ENCODE peak calls at places on chromosomes 12 and 14, in eight cellular contexts. One of them, this sample, is unnamed.

GRCh38 chr12:16531623-16532022 is 74.3 kb downstream of the LMO3 start:
- DNase-seq in IMR-90: no peak
- DNase-seq in uterus: no peak
- DNase-seq in upper lobe of left lung: no peak
- DNase-seq in stomach: peak; percentile 36
- DNase-seq in tibial nerve: no peak
- DNase-seq in esophagus muscularis mucosa: no peak
- DNase-seq in GM12878: no peak
- DNase-seq in this sample: no peak

GRCh38 chr12:109764123-109764522 is 50.5 kb downstream of the FAM222A start:
- DNase-seq in IMR-90: no peak
- DNase-seq in uterus: no peak
- DNase-seq in upper lobe of left lung: peak; percentile 6
- DNase-seq in stomach: peak; percentile 19
- DNase-seq in tibial nerve: no peak
- DNase-seq in esophagus muscularis mucosa: no peak
- DNase-seq in GM12878: no peak
- DNase-seq in this sample: no peak

GRCh38 chr12:127926004-127926403 is 341.0 kb upstream of the TMEM132C start:
- DNase-seq in IMR-90: no peak
- DNase-seq in uterus: peak; percentile 25
- DNase-seq in upper lobe of left lung: no peak
- DNase-seq in stomach: no peak
- DNase-seq in tibial nerve: no peak
- DNase-seq in esophagus muscularis mucosa: peak; percentile 79
- DNase-seq in GM12878: no peak
- DNase-seq in this sample: no peak

GRCh38 chr12:53751336-53752191 is at the start of gene CISTR:
- DNase-seq in IMR-90: no peak
- DNase-seq in uterus: peak; percentile 39
- DNase-seq in upper lobe of left lung: peak; percentile 51
- DNase-seq in stomach: no peak
- DNase-seq in tibial nerve: no peak
- DNase-seq in esophagus muscularis mucosa: no peak
- DNase-seq in GM12878: no peak
- DNase-seq in this sample: no peak

GRCh38 chr12:105672576-105672975 is 342.1 kb downstream of the C12orf75 start:
- DNase-seq in IMR-90: no peak
- DNase-seq in uterus: peak; percentile 50
- DNase-seq in upper lobe of left lung: peak; percentile 48
- DNase-seq in stomach: peak; percentile 42
- DNase-seq in tibial nerve: peak; percentile 28
- DNase-seq in esophagus muscularis mucosa: no peak
- DNase-seq in GM12878: no peak
- DNase-seq in this sample: no peak

GRCh38 chr12:47721431-47721973 is 3.8 kb downstream of the ENDOU start:
- DNase-seq in IMR-90: no peak
- DNase-seq in uterus: no peak
- DNase-seq in upper lobe of left lung: peak; percentile 16
- DNase-seq in stomach: no peak
- DNase-seq in tibial nerve: no peak
- DNase-seq in esophagus muscularis mucosa: no peak
- DNase-seq in GM12878: no peak
- DNase-seq in this sample: no peak

GRCh38 chr12:85369365-85370154 is 89.5 kb downstream of the ALX1 start:
- DNase-seq in IMR-90: no peak
- DNase-seq in uterus: no peak
- DNase-seq in upper lobe of left lung: no peak
- DNase-seq in stomach: no peak
- DNase-seq in tibial nerve: no peak
- DNase-seq in esophagus muscularis mucosa: no peak
- DNase-seq in GM12878: no peak
- DNase-seq in this sample: no peak

GRCh38 chr12:32488132-32488531 is 88.8 kb downstream of the FGD4 start:
- DNase-seq in IMR-90: no peak
- DNase-seq in uterus: no peak
- DNase-seq in upper lobe of left lung: no peak
- DNase-seq in stomach: no peak
- DNase-seq in tibial nerve: no peak
- DNase-seq in esophagus muscularis mucosa: no peak
- DNase-seq in GM12878: no peak
- DNase-seq in this sample: no peak

GRCh38 chr14:102235275-102235897 is 69.6 kb downstream of the MOK start:
- DNase-seq in IMR-90: peak; percentile 89
- DNase-seq in uterus: peak; percentile 87
- DNase-seq in upper lobe of left lung: peak; percentile 79
- DNase-seq in stomach: peak; percentile 93
- DNase-seq in tibial nerve: peak; percentile 82
- DNase-seq in esophagus muscularis mucosa: no peak
- DNase-seq in GM12878: no peak
- DNase-seq in this sample: peak; percentile 91

GRCh38 chr12:24913953-24914352 is 34.9 kb downstream of the BCAT1 start:
- DNase-seq in IMR-90: no peak
- DNase-seq in uterus: no peak
- DNase-seq in upper lobe of left lung: no peak
- DNase-seq in stomach: no peak
- DNase-seq in tibial nerve: no peak
- DNase-seq in esophagus muscularis mucosa: peak; percentile 21
- DNase-seq in GM12878: no peak
- DNase-seq in this sample: no peak

GRCh38 chr14:105600939-105601359 is 74.6 kb downstream of the TMEM121 start:
- DNase-seq in IMR-90: no peak
- DNase-seq in uterus: no peak
- DNase-seq in upper lobe of left lung: no peak
- DNase-seq in stomach: no peak
- DNase-seq in tibial nerve: no peak
- DNase-seq in esophagus muscularis mucosa: no peak
- DNase-seq in GM12878: no peak
- DNase-seq in this sample: no peak

GRCh38 chr14:76924363-76925151 is 98.3 kb downstream of the LRRC74A start:
- DNase-seq in IMR-90: no peak
- DNase-seq in uterus: no peak
- DNase-seq in upper lobe of left lung: no peak
- DNase-seq in stomach: no peak
- DNase-seq in tibial nerve: no peak
- DNase-seq in esophagus muscularis mucosa: no peak
- DNase-seq in GM12878: no peak
- DNase-seq in this sample: no peak

GRCh38 chr14:103561381-103562134 is 899 bp downstream of the BAG5 start:
- DNase-seq in IMR-90: peak; percentile 49
- DNase-seq in uterus: peak; percentile 49
- DNase-seq in upper lobe of left lung: no peak
- DNase-seq in stomach: no peak
- DNase-seq in tibial nerve: no peak
- DNase-seq in esophagus muscularis mucosa: no peak
- DNase-seq in GM12878: no peak
- DNase-seq in this sample: peak; percentile 67

GRCh38 chr12:90280564-90281058 is 572.0 kb upstream of the ATP2B1 start:
- DNase-seq in IMR-90: no peak
- DNase-seq in uterus: no peak
- DNase-seq in upper lobe of left lung: no peak
- DNase-seq in stomach: no peak
- DNase-seq in tibial nerve: no peak
- DNase-seq in esophagus muscularis mucosa: no peak
- DNase-seq in GM12878: peak; percentile 52
- DNase-seq in this sample: no peak

GRCh38 chr12:6998708-6999451 is 19.4 kb downstream of the LPCAT3 start:
- DNase-seq in IMR-90: no peak
- DNase-seq in uterus: no peak
- DNase-seq in upper lobe of left lung: no peak
- DNase-seq in stomach: no peak
- DNase-seq in tibial nerve: no peak
- DNase-seq in esophagus muscularis mucosa: no peak
- DNase-seq in GM12878: no peak
- DNase-seq in this sample: no peak

GRCh38 chr12:108526482-108527234 is 11.6 kb downstream of the FICD start:
- DNase-seq in IMR-90: peak; percentile 37
- DNase-seq in uterus: no peak
- DNase-seq in upper lobe of left lung: no peak
- DNase-seq in stomach: no peak
- DNase-seq in tibial nerve: no peak
- DNase-seq in esophagus muscularis mucosa: no peak
- DNase-seq in GM12878: no peak
- DNase-seq in this sample: no peak

GRCh38 chr12:55847603-55848329 is 5.0 kb upstream of the MMP19 start:
- DNase-seq in IMR-90: peak; percentile 100
- DNase-seq in uterus: peak; percentile 95
- DNase-seq in upper lobe of left lung: peak; percentile 86
- DNase-seq in stomach: peak; percentile 66
- DNase-seq in tibial nerve: peak; percentile 87
- DNase-seq in esophagus muscularis mucosa: peak; percentile 98
- DNase-seq in GM12878: no peak
- DNase-seq in this sample: peak; percentile 76
- TF ChIP-seq POLR2A in IMR-90: peak; percentile 94
- TF ChIP-seq POLR2A in uterus: peak; percentile 66
- TF ChIP-seq POLR2A in upper lobe of left lung: peak; percentile 34
- TF ChIP-seq POLR2A in stomach: no peak
- TF ChIP-seq POLR2A in tibial nerve: peak; percentile 52
- TF ChIP-seq POLR2A in esophagus muscularis mucosa: peak; percentile 12
- TF ChIP-seq POLR2A in GM12878: no peak
- TF ChIP-seq POLR2A in this sample: peak; percentile 52

GRCh38 chr14:21509432-21510143 is 1.6 kb downstream of the METTL3 start:
- DNase-seq in IMR-90: no peak
- DNase-seq in uterus: no peak
- DNase-seq in upper lobe of left lung: no peak
- DNase-seq in stomach: no peak
- DNase-seq in tibial nerve: no peak
- DNase-seq in esophagus muscularis mucosa: no peak
- DNase-seq in GM12878: no peak
- DNase-seq in this sample: no peak

GRCh38 chr14:21514341-21514740 is 3.2 kb upstream of the METTL3 start:
- DNase-seq in IMR-90: no peak
- DNase-seq in uterus: no peak
- DNase-seq in upper lobe of left lung: no peak
- DNase-seq in stomach: no peak
- DNase-seq in tibial nerve: no peak
- DNase-seq in esophagus muscularis mucosa: no peak
- DNase-seq in GM12878: no peak
- DNase-seq in this sample: no peak

GRCh38 chr14:21505009-21505553 is 6.1 kb downstream of the METTL3 start:
- DNase-seq in IMR-90: no peak
- DNase-seq in uterus: no peak
- DNase-seq in upper lobe of left lung: no peak
- DNase-seq in stomach: no peak
- DNase-seq in tibial nerve: no peak
- DNase-seq in esophagus muscularis mucosa: no peak
- DNase-seq in GM12878: peak; percentile 46
- DNase-seq in this sample: no peak

GRCh38 chr14:21506557-21506956 is 4.6 kb downstream of the METTL3 start:
- DNase-seq in IMR-90: no peak
- DNase-seq in uterus: no peak
- DNase-seq in upper lobe of left lung: no peak
- DNase-seq in stomach: no peak
- DNase-seq in tibial nerve: no peak
- DNase-seq in esophagus muscularis mucosa: no peak
- DNase-seq in GM12878: no peak
- DNase-seq in this sample: no peak

GRCh38 chr14:21510735-21511657 is at the start of gene METTL3:
- DNase-seq in IMR-90: peak; percentile 99
- DNase-seq in uterus: peak; percentile 98
- DNase-seq in upper lobe of left lung: peak; percentile 99
- DNase-seq in stomach: peak; percentile 98
- DNase-seq in tibial nerve: peak; percentile 92
- DNase-seq in esophagus muscularis mucosa: peak; percentile 99
- DNase-seq in GM12878: peak; percentile 97
- DNase-seq in this sample: peak; percentile 67
- TF ChIP-seq POLR2A in IMR-90: peak; percentile 71
- TF ChIP-seq POLR2A in uterus: peak; percentile 34
- TF ChIP-seq POLR2A in upper lobe of left lung: no peak
- TF ChIP-seq POLR2A in stomach: no peak
- TF ChIP-seq POLR2A in tibial nerve: no peak
- TF ChIP-seq POLR2A in esophagus muscularis mucosa: no peak
- TF ChIP-seq POLR2A in GM12878: peak; percentile 87
- TF ChIP-seq POLR2A in this sample: peak; percentile 71

GRCh38 chr14:95523051-95523817 is 6.8 kb upstream of the SYNE3 start:
- DNase-seq in IMR-90: peak; percentile 55
- DNase-seq in uterus: no peak
- DNase-seq in upper lobe of left lung: no peak
- DNase-seq in stomach: no peak
- DNase-seq in tibial nerve: no peak
- DNase-seq in esophagus muscularis mucosa: no peak
- DNase-seq in GM12878: no peak
- DNase-seq in this sample: no peak
- TF ChIP-seq POLR2A in IMR-90: peak; percentile 44
- TF ChIP-seq POLR2A in uterus: no peak
- TF ChIP-seq POLR2A in upper lobe of left lung: no peak
- TF ChIP-seq POLR2A in stomach: no peak
- TF ChIP-seq POLR2A in tibial nerve: no peak
- TF ChIP-seq POLR2A in esophagus muscularis mucosa: no peak
- TF ChIP-seq POLR2A in GM12878: no peak
- TF ChIP-seq POLR2A in this sample: no peak

DNA sequence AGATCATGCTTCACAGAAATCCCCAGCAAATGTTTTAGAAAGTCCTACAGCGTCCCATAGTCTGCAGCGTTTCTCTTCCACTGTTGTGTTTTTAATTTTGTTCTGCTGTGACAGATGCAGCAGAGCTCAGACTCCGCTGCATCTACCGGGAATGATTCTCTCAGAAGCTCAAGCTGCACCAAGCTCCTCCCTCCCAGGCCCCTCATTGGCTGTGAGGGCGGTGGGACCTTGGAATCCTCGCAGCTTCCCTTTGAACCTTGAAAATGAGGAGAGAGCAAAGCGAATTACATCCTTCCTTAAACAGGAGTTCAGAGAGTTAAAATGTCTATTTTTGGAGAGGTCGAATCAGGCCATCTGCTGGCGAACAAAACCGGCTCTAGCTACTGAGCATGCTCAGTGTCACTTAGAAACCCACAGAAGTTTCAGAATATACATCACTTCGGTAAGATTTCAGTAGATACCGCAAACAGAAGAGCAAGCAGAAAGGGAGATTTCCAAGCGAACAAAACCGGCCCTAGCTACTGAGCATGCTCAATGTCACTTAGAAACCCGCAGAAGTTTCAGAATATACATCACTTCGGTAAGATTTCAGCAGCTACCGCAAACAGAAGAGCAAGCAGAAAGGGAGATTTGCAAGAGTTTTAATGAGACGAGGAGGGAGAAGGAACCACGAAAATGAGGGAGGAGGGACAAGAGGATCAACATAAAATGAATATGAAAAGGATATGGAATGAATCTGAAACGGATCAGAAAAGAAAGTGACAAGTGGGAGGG is at the start of gene ABCD2:
- DNase-seq in IMR-90: peak; percentile 58
- DNase-seq in uterus: peak; percentile 82
- DNase-seq in upper lobe of left lung: peak; percentile 37
- DNase-seq in stomach: peak; percentile 31
- DNase-seq in tibial nerve: peak; percentile 28
- DNase-seq in esophagus muscularis mucosa: peak; percentile 94
- DNase-seq in GM12878: peak; percentile 97
- DNase-seq in this sample: peak; percentile 36
- TF ChIP-seq POLR2A in IMR-90: no peak
- TF ChIP-seq POLR2A in uterus: peak; percentile 27
- TF ChIP-seq POLR2A in upper lobe of left lung: no peak
- TF ChIP-seq POLR2A in stomach: no peak
- TF ChIP-seq POLR2A in tibial nerve: no peak
- TF ChIP-seq POLR2A in esophagus muscularis mucosa: no peak
- TF ChIP-seq POLR2A in GM12878: peak; percentile 62
- TF ChIP-seq POLR2A in this sample: no peak

This sample was measured in H54.